ENCODE peak calls at places on chromosomes 3 and 15, in nine cellular contexts. B, P, L, U, V, J, H, Q and W are unnamed samples.

GRCh38 chr3:147614210-147614609 is 205.0 kb downstream of the ZIC1 start:
- DNase-seq in B (no peak), P (no peak), L (no peak), U (no peak), V (no peak), J (no peak), H (no peak), Q (no peak), W (no peak)

GRCh38 chr3:4139462-4140140 is 163.6 kb upstream of the SETMAR start:
- DNase-seq in B (no peak), P (no peak), L (no peak), U (no peak), V (no peak), J (no peak), H (no peak), Q (no peak), W (no peak)

GRCh38 chr15:90286678-90287077 is 21.2 kb downstream of the NGRN start:
- DNase-seq in B (no peak), P (no peak), L (no peak), U (no peak), V (peak; percentile 52), J (no peak), H (no peak), Q (no peak), W (peak; percentile 41)

GRCh38 chr15:34942363-34942762 is 27.2 kb downstream of the AQR start:
- DNase-seq in B (no peak), P (no peak), L (no peak), U (no peak), V (peak; percentile 74), J (no peak), H (no peak), Q (no peak), W (no peak)

GRCh38 chr3:3281024-3281423 is 101.5 kb upstream of the CRBN start:
- DNase-seq in B (no peak), P (no peak), L (no peak), U (no peak), V (no peak), J (no peak), H (no peak), Q (no peak), W (no peak)

GRCh38 chr15:67613708-67614107 is 71.2 kb downstream of the MAP2K5 start:
- DNase-seq in B (no peak), P (no peak), L (no peak), U (no peak), V (no peak), J (no peak), H (no peak), Q (no peak), W (no peak)

GRCh38 chr3:16033889-16034687 is 140.4 kb upstream of the GALNT15 start:
- DNase-seq in B (peak; percentile 29), P (no peak), L (no peak), U (no peak), V (peak; percentile 57), J (no peak), H (no peak), Q (no peak), W (no peak)

GRCh38 chr3:24401811-24402185 is 92.9 kb downstream of the THRB start:
- DNase-seq in B (no peak), P (no peak), L (no peak), U (no peak), V (no peak), J (peak; percentile 65), H (no peak), Q (no peak), W (no peak)

GRCh38 chr15:97319316-97319715 is 641.2 kb upstream of the ARRDC4 start:
- DNase-seq in B (no peak), P (no peak), L (no peak), U (no peak), V (no peak), J (no peak), H (no peak), Q (no peak), W (no peak)

GRCh38 chr3:144677118-144677517 is 705.5 kb downstream of the DIPK2A start:
- DNase-seq in B (no peak), P (no peak), L (no peak), U (no peak), V (peak; percentile 25), J (no peak), H (no peak), Q (no peak), W (no peak)

GRCh38 chr3:107959767-107960166 is 131.1 kb downstream of the CD47 start:
- DNase-seq in B (no peak), P (no peak), L (no peak), U (no peak), V (peak; percentile 61), J (no peak), H (no peak), Q (no peak), W (no peak)

GRCh38 chr3:196332168-196332567 is 6.0 kb downstream of the TM4SF19 start:
- DNase-seq in B (no peak), P (no peak), L (no peak), U (no peak), V (no peak), J (no peak), H (no peak), Q (no peak), W (no peak)

GRCh38 chr15:70558406-70559222 is 204.7 kb downstream of the UACA start:
- DNase-seq in B (no peak), P (no peak), L (no peak), U (no peak), V (no peak), J (no peak), H (no peak), Q (peak; percentile 24), W (no peak)

GRCh38 chr3:129161860-129162271 is 1.0 kb upstream of the ISY1 start:
- DNase-seq in B (peak; percentile 27), P (no peak), L (no peak), U (no peak), V (no peak), J (no peak), H (no peak), Q (peak; percentile 38), W (peak; percentile 43)

GRCh38 chr3:129164500-129164899 is 3.6 kb upstream of the ISY1 start:
- DNase-seq in B (no peak), P (no peak), L (no peak), U (no peak), V (no peak), J (no peak), H (no peak), Q (no peak), W (no peak)

GRCh38 chr3:129160891-129161859 is at the start of gene ISY1:
- DNase-seq in B (peak; percentile 96), P (peak; percentile 79), L (peak; percentile 94), U (peak; percentile 87), V (peak; percentile 99), J (peak; percentile 90), H (peak; percentile 89), Q (peak; percentile 93), W (peak; percentile 92)

GRCh38 chr3:129166579-129167332 is 5.9 kb upstream of the ISY1 start:
- DNase-seq in B (no peak), P (no peak), L (no peak), U (no peak), V (no peak), J (no peak), H (no peak), Q (no peak), W (no peak)

DNA sequence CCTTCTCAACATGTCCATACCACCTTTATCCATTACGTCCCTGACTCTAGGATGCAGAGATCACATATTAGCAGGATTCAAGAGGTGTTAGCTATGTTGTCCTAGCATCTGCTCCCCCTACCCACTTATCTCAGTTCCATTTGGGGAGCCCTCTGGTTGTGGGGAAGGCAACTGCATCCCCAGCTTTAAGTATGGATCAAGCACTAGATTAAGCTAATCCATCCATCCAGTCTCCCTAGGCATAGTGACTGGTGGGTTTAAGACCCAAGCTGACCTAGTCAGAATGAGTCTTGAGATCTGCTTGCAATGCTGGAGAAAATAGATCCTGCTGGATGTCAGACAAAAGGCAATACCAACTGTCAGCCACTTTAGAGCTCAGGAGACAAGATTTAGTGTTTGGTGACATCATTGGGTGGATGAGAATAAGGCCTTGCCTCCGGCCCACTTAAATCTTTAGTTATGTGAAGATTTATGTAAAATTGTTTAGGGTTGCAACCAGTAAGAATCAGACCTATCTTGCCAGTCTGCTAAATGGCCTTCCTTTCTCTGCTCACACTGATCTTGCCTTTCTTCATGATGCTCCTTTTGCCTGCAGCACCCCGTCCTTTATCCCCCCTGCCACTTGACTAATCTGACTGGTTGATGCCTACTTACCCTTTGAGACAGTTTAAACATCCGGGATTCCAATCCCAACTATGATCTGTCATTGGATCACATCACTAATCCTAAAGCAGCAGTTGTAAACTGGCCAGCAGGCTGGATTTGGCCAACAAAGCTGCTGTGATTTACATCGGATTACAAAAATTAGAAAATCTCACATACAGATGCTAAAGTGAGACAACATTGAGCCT is 2.1 kb upstream of the ISY1 start:
- DNase-seq in B (no peak), P (no peak), L (no peak), U (no peak), V (no peak), J (no peak), H (no peak), Q (no peak), W (no peak)
- TF ChIP-seq CTCF in B (peak; percentile 2), P (peak; percentile 29), L (peak; percentile 35), U (peak; percentile 16), V (peak; percentile 22), J (no peak), H (no peak), Q (peak; percentile 47), W (peak; percentile 16)

GRCh38 chr3:171704002-171704401 is 106.3 kb downstream of the PLD1 start:
- DNase-seq in B (peak; percentile 49), P (peak; percentile 7), L (no peak), U (no peak), V (peak; percentile 54), J (peak; percentile 56), H (no peak), Q (peak; percentile 62), W (no peak)
- TF ChIP-seq CTCF in B (peak; percentile 71), P (peak; percentile 70), L (peak; percentile 67), U (peak; percentile 24), V (peak; percentile 60), J (peak; percentile 59), H (no peak), Q (peak; percentile 75), W (peak; percentile 51)

DNA sequence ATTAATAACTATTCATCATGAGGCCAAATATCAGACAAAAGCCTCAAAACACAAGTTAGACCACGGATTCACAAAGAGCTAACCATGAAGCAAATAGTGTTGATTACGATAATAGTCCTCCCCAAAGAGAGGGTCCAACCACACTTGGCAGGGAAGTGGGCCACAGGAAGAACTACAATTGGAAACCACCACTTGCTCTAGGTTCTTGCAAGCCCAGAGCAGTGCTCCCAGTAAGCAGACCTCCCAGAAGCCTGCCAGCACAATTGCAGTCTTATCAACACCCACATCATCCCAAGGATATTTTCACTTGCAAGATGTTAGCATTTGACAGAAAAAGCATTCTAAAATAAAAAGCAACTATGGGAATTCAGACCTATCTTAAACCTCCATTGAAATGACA is 11.3 kb downstream of the SETD2 start:
- DNase-seq in B (no peak), P (no peak), L (no peak), U (no peak), V (peak; percentile 38), J (no peak), H (no peak), Q (no peak), W (no peak)
- TF ChIP-seq CTCF in B (no peak), P (no peak), L (no peak), U (no peak), V (no peak), J (no peak), H (no peak), Q (no peak), W (no peak)

DNA sequence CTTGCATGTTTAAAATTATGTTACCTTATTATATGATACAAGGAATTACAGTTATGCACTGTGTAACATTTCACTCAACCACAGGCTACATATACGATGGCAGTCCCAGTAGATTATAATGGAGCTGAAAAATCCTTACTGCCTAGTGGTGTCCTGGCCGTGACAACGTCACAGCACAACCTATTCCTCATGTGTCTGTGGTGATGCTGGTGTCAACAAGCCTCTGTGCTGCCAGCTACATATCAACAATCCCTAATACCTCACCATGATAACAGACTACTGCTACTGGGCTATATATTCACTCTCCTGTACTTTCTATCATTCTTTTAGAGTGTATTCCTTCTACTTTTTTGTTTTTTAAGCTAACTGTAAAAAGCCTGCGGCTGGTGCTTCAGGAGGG is 80.2 kb upstream of the OCA2 start:
- DNase-seq in B (no peak), P (no peak), L (no peak), U (no peak), V (no peak), J (no peak), H (no peak), Q (no peak), W (no peak)
- TF ChIP-seq CTCF in B (no peak), P (no peak), L (no peak), U (no peak), V (no peak), J (no peak), H (no peak), Q (no peak), W (no peak)